ENCODE peak calls at places on chromosomes 13 and 19, in four cellular contexts. L, A, M and Y are unnamed samples.
A peak's percentile ranks its signal among the peaks of the same experiment; 100 is the strongest.

GRCh38 chr13:31201341-31202024 is 1.7 kb downstream of the B3GLCT start:
- DNase-seq in M (peak; percentile 27), L (no peak), A (no peak), Y (no peak)

GRCh38 chr19:14337510-14337909 is 43.7 kb upstream of the ADGRE5 start:
- DNase-seq in M (no peak), A (no peak), L (no peak), Y (no peak)

GRCh38 chr13:27131202-27131623 is 40.4 kb downstream of the USP12 start:
- DNase-seq in A (no peak), L (no peak), M (no peak), Y (no peak)

GRCh38 chr13:33471182-33471581 is 185.6 kb upstream of the STARD13 start:
- DNase-seq in L (no peak), M (no peak), A (no peak), Y (no peak)

GRCh38 chr13:72386138-72386684 is 341.2 kb downstream of the MZT1 start:
- DNase-seq in M (no peak), A (no peak), L (no peak), Y (no peak)

GRCh38 chr19:43662487-43662886 is 7.5 kb downstream of the PLAUR start:
- DNase-seq in L (no peak), M (no peak), A (no peak), Y (no peak)

GRCh38 chr19:9885077-9885552 is 50.0 kb downstream of the PIN1 start:
- DNase-seq in A (no peak), M (peak; percentile 30), L (no peak), Y (no peak)

GRCh38 chr19:34253711-34254551 is 423 bp upstream of the GARRE1 start:
- DNase-seq in A (peak; percentile 32), L (no peak), M (no peak), Y (peak; percentile 98)

GRCh38 chr13:109919715-109920375 is 133.5 kb upstream of the IRS2 start:
- DNase-seq in M (no peak), L (no peak), A (no peak), Y (no peak)

GRCh38 chr13:30408319-30409101 is 13.8 kb upstream of the UBE2L5 start:
- DNase-seq in L (peak; percentile 91), M (peak; percentile 96), A (peak; percentile 82), Y (peak; percentile 99)

GRCh38 chr13:93867481-93867880 is 612.0 kb downstream of the DCT start:
- DNase-seq in A (no peak), M (no peak), L (no peak), Y (no peak)

DNA sequence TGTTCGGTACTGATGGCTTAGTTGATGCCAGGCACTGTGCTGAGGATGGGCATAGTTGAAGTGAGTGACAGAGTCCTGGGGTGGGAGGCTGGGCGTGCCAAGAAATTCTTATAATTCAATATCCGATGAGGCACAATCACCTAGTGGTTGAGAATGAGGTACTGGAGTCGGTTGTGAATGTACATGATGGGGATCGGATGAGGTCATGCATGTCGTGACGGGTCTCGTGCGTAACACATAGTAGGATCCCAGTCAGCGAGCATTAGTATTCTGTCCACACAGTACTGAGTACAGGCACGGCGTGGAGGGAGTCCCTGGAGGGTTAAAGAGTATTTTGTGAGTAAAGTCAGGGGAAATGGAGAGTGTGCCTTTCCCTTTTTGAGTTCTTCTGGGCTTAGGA is 2.8 kb downstream of the SAFB start:
- DNase-seq in L (no peak), A (no peak), M (no peak), Y (no peak)
- H3K4me1 ChIP-seq in L (peaks cover 61% of the 10 kb centered on the region), A (peaks cover 36% of the 10 kb centered on the region), M (peaks cover 54% of the 10 kb centered on the region), Y (peaks cover 71% of the 10 kb centered on the region)

GRCh38 chr19:35545001-35545854 is at the start of gene TMEM147:
- DNase-seq in M (peak; percentile 94), A (peak; percentile 44), L (peak; percentile 87), Y (peak; percentile 97)
- TF ChIP-seq POLR2A in M (peak; percentile 77), A (no peak), L (peak; percentile 63), Y (peak; percentile 6)

GRCh38 chr13:46962286-46962941 is 65.6 kb upstream of the HTR2A start:
- DNase-seq in L (no peak), A (no peak), M (no peak), Y (no peak)
- TF ChIP-seq CTCF in L (no peak), A (no peak), M (no peak), Y (no peak)

GRCh38 chr19:13092608-13093260 is 9.9 kb downstream of the LYL1 start:
- DNase-seq in A (no peak), M (no peak), L (no peak), Y (no peak)
- H3K4me1 ChIP-seq in A (peaks cover 26% of the 10 kb centered on the region), M (peaks cover 5% of the 10 kb centered on the region), L (peaks cover 17% of the 10 kb centered on the region), Y (peaks cover 6% of the 10 kb centered on the region)

DNA sequence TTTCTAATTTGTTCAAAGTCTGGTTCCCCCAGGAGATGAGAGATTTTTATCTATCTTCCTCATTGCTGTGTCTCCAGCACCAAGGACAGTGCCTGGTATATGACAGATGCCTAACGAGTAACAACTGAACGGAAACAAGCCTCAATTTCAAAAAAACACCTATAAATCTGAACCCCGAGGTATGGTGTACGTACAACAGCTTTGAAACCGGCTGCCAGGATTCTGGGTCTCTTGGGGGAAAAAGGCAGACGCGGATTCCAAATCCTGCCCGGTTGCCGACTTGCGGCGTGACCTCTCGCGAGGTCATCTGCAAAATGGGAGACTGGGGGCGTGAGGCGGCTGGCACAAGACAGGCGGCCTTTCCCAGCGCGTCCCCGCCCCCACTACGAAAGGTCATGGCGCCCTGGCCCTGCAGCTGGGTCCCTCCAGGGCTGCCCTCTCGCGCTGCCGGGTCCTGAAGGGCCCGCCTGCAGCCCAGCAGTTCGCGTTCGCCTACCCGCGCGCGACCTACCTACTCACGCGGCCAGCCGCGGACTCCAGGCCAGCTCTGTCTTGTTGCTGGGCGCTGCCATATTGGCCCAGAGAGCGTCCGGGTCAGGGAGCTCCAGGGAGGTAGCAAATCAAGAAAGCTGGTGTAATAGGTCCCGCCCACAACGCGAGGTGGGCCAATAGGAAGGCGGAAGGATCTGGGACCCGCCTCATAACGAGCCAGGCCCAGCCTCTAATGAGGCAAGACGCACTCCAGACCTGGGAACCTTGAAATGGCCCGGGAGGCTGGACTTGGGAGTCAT is at the start of gene ECSIT:
- DNase-seq in M (peak; percentile 99), A (peak; percentile 91), L (peak; percentile 96), Y (peak; percentile 97)
- TF ChIP-seq POLR2A in M (peak; percentile 76), A (no peak), L (no peak), Y (no peak)

GRCh38 chr13:114016321-114017027 is 42.6 kb upstream of the C13orf46 start:
- DNase-seq in A (no peak), M (no peak), L (no peak), Y (no peak)

GRCh38 chr13:114017966-114018365 is 44.1 kb upstream of the C13orf46 start:
- DNase-seq in M (no peak), L (no peak), A (no peak), Y (no peak)

GRCh38 chr13:114018461-114019055 is 44.7 kb upstream of the C13orf46 start:
- DNase-seq in L (no peak), M (no peak), A (no peak), Y (no peak)

GRCh38 chr13:114015608-114016295 is 41.9 kb upstream of the C13orf46 start:
- DNase-seq in A (no peak), L (peak; percentile 60), M (peak; percentile 34), Y (no peak)

DNA sequence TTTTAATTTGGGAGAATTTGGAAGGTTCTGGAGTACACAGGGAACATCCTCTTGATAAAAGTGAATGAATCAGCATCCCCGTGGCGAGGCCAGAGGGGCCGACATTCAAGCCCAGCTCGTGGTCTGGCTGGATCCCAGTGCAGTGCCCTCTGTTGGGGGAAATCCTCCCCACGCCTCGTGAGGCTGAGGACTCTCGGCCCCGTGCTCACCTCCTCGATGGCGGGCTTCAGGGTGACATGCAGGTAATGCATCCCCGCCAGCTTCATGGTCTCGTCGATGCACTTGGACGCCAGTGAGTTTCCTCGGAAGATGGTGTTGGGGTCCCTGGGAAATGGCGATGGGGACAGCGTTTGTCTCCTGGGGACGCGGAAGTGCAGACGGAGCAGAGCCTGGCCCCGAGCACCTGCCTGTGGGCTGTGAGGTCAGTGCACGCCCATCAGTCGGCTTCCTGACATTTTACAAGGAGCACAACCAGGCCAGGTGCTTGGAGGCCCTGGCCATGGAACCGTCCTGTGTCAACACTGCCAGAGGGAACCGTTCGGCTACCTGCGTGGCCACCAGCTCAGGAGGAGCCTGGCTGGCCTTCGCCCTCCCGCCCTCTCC is 43.3 kb upstream of the C13orf46 start:
- DNase-seq in M (no peak), A (no peak), L (no peak), Y (no peak)
- TF ChIP-seq CTCF in M (no peak), A (no peak), L (no peak), Y (no peak)

GRCh38 chr13:97106323-97106722 is 112.0 kb upstream of the OXGR1 start:
- DNase-seq in A (no peak), M (no peak), L (no peak), Y (no peak)
- H3K4me1 ChIP-seq in A (no peaks in the 10 kb centered on the region), M (peaks cover 10% of the 10 kb centered on the region), L (no peaks in the 10 kb centered on the region), Y (peaks cover 11% of the 10 kb centered on the region)

GRCh38 chr13:35502456-35502855 is 26.0 kb upstream of the MAB21L1 start:
- DNase-seq in L (no peak), A (no peak), M (no peak), Y (no peak)
- TF ChIP-seq POLR2A in L (no peak), A (no peak), M (no peak), Y (no peak)